ENCODE peak calls at places on chromosome 19, in eight cellular contexts. M is foreskin fibroblast; Q is cardiac fibroblast; D is GM10248; N is tibial artery; W is heart left ventricle; G is A549; A is CD4-positive, alpha-beta T cell. K is an unnamed sample.

GRCh38 chr19:40674291-40674690 is 16.2 kb downstream of the NUMBL start:
- DNase-seq in M (peak), Q (no peak), D (no peak), N (no peak), W (no peak), G (no peak), A (no peak), K (no peak)

GRCh38 chr19:39845621-39846175 is 481 bp downstream of the FBL start:
- DNase-seq in M (peak), Q (peak), D (no peak), N (no peak), W (no peak), G (no peak), A (no peak), K (no peak)

GRCh38 chr19:45667620-45668341 is at the start of gene GIPR:
- DNase-seq in M (peak), Q (peak), D (peak), N (no peak), W (peak), G (peak), A (no peak), K (peak)

GRCh38 chr19:15471639-15472101 is 7.3 kb upstream of the RASAL3 start:
- DNase-seq in M (no peak), Q (no peak), D (no peak), N (no peak), W (no peak), G (no peak), A (no peak), K (no peak)

GRCh38 chr19:19911150-19911549 is 10.4 kb downstream of the ZNF93 start:
- DNase-seq in M (no peak), Q (peak), D (no peak), N (no peak), W (no peak), G (no peak), A (no peak), K (no peak)

GRCh38 chr19:38514812-38515633 is 81.5 kb downstream of the RYR1 start:
- DNase-seq in M (peak), Q (peak), D (peak), N (peak), W (peak), G (peak), A (peak), K (no peak)

GRCh38 chr19:3507371-3508120 is 1.4 kb downstream of the FZR1 start:
- DNase-seq in M (peak), Q (peak), D (no peak), N (no peak), W (no peak), G (no peak), A (peak), K (no peak)

GRCh38 chr19:35166100-35167063 is 11.8 kb downstream of the FXYD5 start:
- DNase-seq in M (no peak), Q (no peak), D (no peak), N (no peak), W (no peak), G (no peak), A (no peak), K (no peak)

GRCh38 chr19:14081797-14082674 is 3.5 kb downstream of the C19orf67 start:
- DNase-seq in M (peak), Q (no peak), D (peak), N (no peak), W (peak), G (no peak), A (no peak), K (no peak)

GRCh38 chr19:34574704-34575103 is 93.1 kb downstream of the WTIP start:
- DNase-seq in M (no peak), Q (no peak), D (no peak), N (no peak), W (no peak), G (no peak), A (no peak), K (no peak)

GRCh38 chr19:56839665-56840451 is 668 bp downstream of the PEG3 start:
- DNase-seq in M (peak), Q (no peak), D (no peak), N (peak), W (peak), G (no peak), A (no peak), K (peak)

GRCh38 chr19:45924891-45925447 is 10.4 kb upstream of the NANOS2 start:
- DNase-seq in M (no peak), Q (no peak), D (no peak), N (no peak), W (no peak), G (no peak), A (no peak), K (no peak)

GRCh38 chr19:19261350-19262189 is 11.5 kb downstream of the TM6SF2 start:
- DNase-seq in M (no peak), Q (no peak), D (no peak), N (no peak), W (no peak), G (no peak), A (no peak), K (no peak)

GRCh38 chr19:55493650-55494171 is 5.5 kb downstream of the SSC5D start:
- DNase-seq in M (no peak), Q (no peak), D (no peak), N (no peak), W (no peak), G (no peak), A (no peak), K (no peak)

GRCh38 chr19:48714759-48715261 is 4.7 kb downstream of the MAMSTR start:
- DNase-seq in M (no peak), Q (no peak), D (no peak), N (no peak), W (no peak), G (no peak), A (no peak), K (no peak)

GRCh38 chr19:11418518-11419506 is at the start of gene RGL3:
- DNase-seq in M (peak), Q (no peak), D (no peak), N (peak), W (no peak), G (no peak), A (no peak), K (no peak)

GRCh38 chr19:8023371-8023770 is 17.9 kb upstream of the ELAVL1 start:
- DNase-seq in M (peak), Q (no peak), D (no peak), N (no peak), W (no peak), G (no peak), A (no peak), K (no peak)

GRCh38 chr19:58572818-58573657 is at the start of gene MZF1:
- DNase-seq in M (peak), Q (peak), D (peak), N (peak), W (peak), G (peak), A (peak), K (peak)

GRCh38 chr19:44848036-44848804 is 2.1 kb downstream of the NECTIN2 start:
- DNase-seq in M (peak), Q (peak), D (peak), N (no peak), W (peak), G (no peak), A (no peak), K (no peak)

GRCh38 chr19:16575282-16575681 is 3.1 kb upstream of the SLC35E1 start:
- DNase-seq in M (no peak), Q (no peak), D (no peak), N (no peak), W (no peak), G (no peak), A (no peak), K (no peak)

GRCh38 chr19:39780894-39781293 is 2.2 kb downstream of the LEUTX start:
- DNase-seq in M (no peak), Q (no peak), D (no peak), N (no peak), W (no peak), G (no peak), A (no peak), K (no peak)

GRCh38 chr19:21128901-21129698 is 12.7 kb upstream of the ZNF431 start:
- DNase-seq in M (no peak), Q (no peak), D (no peak), N (no peak), W (no peak), G (no peak), A (no peak), K (no peak)

GRCh38 chr19:37594064-37594981 is at the start of the genes ZNF540 and ZNF571:
- DNase-seq in M (peak), Q (peak), D (peak), N (peak), W (peak), G (peak), A (peak), K (peak)

GRCh38 chr19:17484520-17485180 is 14.3 kb downstream of the SLC27A1 start:
- DNase-seq in M (no peak), Q (no peak), D (no peak), N (no peak), W (no peak), G (no peak), A (no peak), K (no peak)

GRCh38 chr19:55044286-55044685 is 6.2 kb upstream of the GP6 start:
- DNase-seq in M (no peak), Q (no peak), D (no peak), N (no peak), W (no peak), G (no peak), A (no peak), K (no peak)

GRCh38 chr19:44278181-44278690 is 18.6 kb downstream of the ZNF233 start:
- DNase-seq in M (peak), Q (peak), D (no peak), N (no peak), W (no peak), G (no peak), A (no peak), K (no peak)

GRCh38 chr19:14146789-14147216 is 10.4 kb upstream of the ASF1B start:
- DNase-seq in M (peak), Q (peak), D (no peak), N (no peak), W (no peak), G (no peak), A (no peak), K (no peak)

GRCh38 chr19:47036233-47036651 is 12.2 kb downstream of the TMEM160 start:
- DNase-seq in M (peak), Q (no peak), D (no peak), N (no peak), W (no peak), G (peak), A (no peak), K (no peak)

GRCh38 chr19:27793128-27793643 is 1419.8 kb downstream of the UQCRFS1 start:
- DNase-seq in M (peak), Q (peak), D (peak), N (peak), W (peak), G (peak), A (peak), K (peak)

GRCh38 chr19:54266133-54266532 is 9.1 kb upstream of the LILRB5 start:
- DNase-seq in M (peak), Q (peak), D (peak), N (no peak), W (peak), G (peak), A (peak), K (peak)

GRCh38 chr19:55598034-55598433 is 1.3 kb downstream of the FIZ1 start:
- DNase-seq in M (no peak), Q (no peak), D (no peak), N (no peak), W (no peak), G (no peak), A (no peak), K (no peak)

GRCh38 chr19:36215276-36216171 is 618 bp downstream of the ZNF146 start:
- DNase-seq in M (peak), Q (peak), D (peak), N (no peak), W (no peak), G (peak), A (no peak), K (no peak)

GRCh38 chr19:36210497-36210896 is 4.0 kb downstream of the ZNF565 start:
- DNase-seq in M (peak), Q (peak), D (no peak), N (no peak), W (no peak), G (no peak), A (no peak), K (no peak)

GRCh38 chr19:36213793-36214387 is 575 bp downstream of the ZNF565 start:
- DNase-seq in M (no peak), Q (no peak), D (no peak), N (no peak), W (no peak), G (no peak), A (no peak), K (peak)

GRCh38 chr19:36212895-36213294 is 1.6 kb downstream of the ZNF565 start:
- DNase-seq in M (no peak), Q (no peak), D (no peak), N (no peak), W (no peak), G (no peak), A (no peak), K (no peak)

DNA sequence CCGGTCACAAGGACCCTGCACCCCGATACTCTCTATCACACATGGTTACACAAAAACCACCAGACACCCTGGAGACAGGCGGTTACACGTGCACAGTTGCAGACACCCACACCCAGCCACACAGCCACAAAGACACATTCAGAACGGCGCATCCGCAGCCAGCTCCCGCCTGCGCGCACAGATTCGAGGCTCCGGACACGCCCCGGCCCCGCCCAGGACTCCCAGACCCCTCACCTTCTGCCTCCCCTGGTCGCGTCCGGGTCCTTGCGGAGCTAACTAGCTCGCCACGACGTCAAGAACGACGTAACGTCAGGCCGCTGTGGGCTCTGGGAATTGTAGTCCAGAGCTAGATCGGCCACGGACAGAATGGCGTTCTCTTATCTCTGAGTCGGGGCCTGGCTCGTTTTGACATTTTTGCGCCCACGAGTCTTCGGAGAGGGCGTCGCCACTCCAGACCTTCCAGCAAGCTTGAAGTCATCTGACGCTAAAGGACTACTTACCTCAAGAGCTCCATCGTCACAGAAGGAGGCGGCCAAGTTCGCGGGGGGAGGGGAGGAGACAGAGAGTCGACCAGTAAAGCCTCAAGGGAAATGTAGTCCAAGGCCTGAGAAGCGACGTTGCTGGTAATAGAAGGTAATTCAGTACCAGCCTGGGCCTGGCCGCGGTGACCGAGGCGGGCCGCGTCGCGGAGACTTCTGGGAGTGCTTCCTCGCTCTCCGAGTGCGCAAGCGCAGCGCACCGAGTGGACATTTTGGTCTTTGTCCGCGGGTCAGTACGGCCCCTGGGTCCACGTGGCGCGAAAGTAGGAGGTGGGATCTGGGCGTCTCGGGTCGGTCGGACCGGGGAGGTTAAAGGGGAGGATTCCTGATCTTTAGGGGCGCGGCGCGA is at the start of the genes ZNF146 and ZNF565:
- DNase-seq in M (peak), Q (peak), D (peak), N (peak), W (peak), G (peak), A (peak), K (peak)
- TF ChIP-seq CTCF in M (no peak), Q (no peak), D (no peak), N (peak), W (no peak), G (no peak), A (no peak), K (no peak)

GRCh38 chr19:33438016-33438671 is 64.6 kb downstream of the CEBPG start:
- DNase-seq in M (peak), Q (no peak), D (no peak), N (no peak), W (peak), G (no peak), A (no peak), K (peak)
- TF ChIP-seq CTCF in M (no peak), Q (peak), D (no peak), N (no peak), W (no peak), G (no peak), A (no peak), K (no peak)

DNA sequence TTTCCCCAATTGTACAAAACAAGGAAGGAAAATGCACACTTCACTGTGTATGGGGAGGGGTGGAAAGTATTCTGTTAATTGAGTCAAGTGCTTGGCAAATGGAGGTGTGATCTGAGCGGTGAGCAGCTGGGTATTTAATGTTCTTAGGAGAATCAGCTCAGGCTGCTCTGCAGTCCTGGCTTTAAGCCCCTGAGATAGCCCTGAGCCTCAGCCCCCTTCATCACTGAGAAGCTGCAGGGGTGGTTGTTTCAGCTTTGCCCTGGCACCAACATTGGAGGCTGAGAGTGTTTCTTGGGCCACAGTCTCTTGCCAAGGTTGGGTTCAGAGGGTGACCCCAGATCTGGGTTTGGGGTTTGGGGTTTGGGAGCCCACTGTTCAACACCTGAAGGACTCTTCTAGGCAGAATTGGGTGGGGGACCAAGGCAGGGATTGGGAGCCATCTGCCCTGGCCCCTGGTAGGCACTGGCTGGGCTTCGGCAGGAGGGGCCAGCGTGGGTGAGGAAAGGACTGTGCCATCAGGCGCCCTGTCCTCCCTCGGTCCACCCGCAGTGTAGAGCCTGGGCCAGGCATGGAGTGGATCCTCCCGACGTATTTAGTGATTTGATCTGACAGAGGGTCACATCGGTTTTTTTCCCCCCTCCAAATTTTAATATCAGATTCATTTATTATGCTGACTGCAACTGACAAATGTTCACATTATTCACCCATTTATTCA is 66.7 kb upstream of the ZNF536 start:
- DNase-seq in M (no peak), Q (no peak), D (no peak), N (no peak), W (no peak), G (no peak), A (no peak), K (no peak)
- TF ChIP-seq CTCF in M (no peak), Q (no peak), D (no peak), N (no peak), W (no peak), G (no peak), A (no peak), K (no peak)

GRCh38 chr19:41888926-41889325 is 5.9 kb downstream of the ARHGEF1 start:
- DNase-seq in M (no peak), Q (no peak), D (no peak), N (no peak), W (no peak), G (no peak), A (no peak), K (no peak)
- TF ChIP-seq CTCF in M (no peak), Q (no peak), D (no peak), N (no peak), W (no peak), G (no peak), A (no peak), K (no peak)

GRCh38 chr19:13005861-13006370 is 10.6 kb downstream of the NFIX start:
- DNase-seq in M (no peak), Q (no peak), D (no peak), N (no peak), W (no peak), G (no peak), A (no peak), K (no peak)
- TF ChIP-seq CTCF in M (no peak), Q (no peak), D (no peak), N (no peak), W (no peak), G (no peak), A (no peak), K (no peak)

DNA sequence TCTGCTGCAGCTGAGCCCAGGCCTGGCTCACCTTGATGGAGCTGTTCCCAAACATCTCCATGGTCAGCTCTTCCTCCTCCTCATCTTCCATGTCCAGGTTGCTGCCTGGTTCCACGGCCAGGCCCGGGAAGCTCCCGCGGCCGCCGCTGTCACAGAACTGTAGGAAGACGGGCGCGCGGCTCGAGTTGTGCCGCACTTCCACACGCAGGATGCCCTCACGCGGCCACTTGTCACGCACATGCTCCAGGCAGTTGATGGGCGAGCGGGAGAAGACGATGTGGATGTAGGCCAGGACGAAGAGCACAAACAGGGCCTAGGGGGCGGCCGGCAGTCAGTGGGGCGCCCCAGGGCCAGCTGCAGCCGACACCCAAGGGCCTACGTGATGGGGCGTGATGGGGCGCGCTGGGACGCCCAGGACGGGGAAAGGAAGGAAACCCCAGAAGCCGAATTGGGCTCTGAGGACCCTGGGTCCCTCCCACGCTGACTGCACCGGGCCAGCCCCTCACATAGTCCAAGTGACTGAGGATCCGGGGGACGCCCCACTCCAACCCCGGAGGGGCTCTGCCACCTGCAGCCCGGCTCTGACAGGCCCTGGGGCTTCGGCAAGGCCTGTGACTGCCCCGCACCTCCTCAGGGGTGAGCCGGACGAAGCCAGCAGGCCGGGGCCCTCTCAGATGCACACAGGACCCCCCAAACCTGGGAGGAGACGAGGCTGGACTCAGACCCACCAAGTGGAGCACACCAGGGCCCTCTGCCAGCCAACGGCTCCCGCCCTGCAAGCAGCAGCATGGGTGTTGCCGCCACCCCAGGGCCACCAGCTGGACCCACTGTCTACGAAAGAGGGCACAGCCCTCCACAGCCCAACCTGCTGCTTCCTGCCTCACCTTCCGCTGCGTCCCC is 6.5 kb downstream of the TMEM259 start:
- DNase-seq in M (no peak), Q (no peak), D (no peak), N (no peak), W (no peak), G (no peak), A (no peak), K (no peak)
- TF ChIP-seq CTCF in M (no peak), Q (no peak), D (no peak), N (no peak), W (no peak), G (no peak), A (no peak), K (no peak)

GRCh38 chr19:10402441-10403038 is 802 bp downstream of the CDC37 start:
- DNase-seq in M (peak), Q (peak), D (no peak), N (no peak), W (peak), G (no peak), A (no peak), K (no peak)
- TF ChIP-seq CTCF in M (no peak), Q (no peak), D (no peak), N (no peak), W (no peak), G (no peak), A (no peak), K (no peak)

GRCh38 chr19:50607874-50608785 is 31.6 kb downstream of the SYT3 start:
- DNase-seq in M (peak), Q (peak), D (peak), N (no peak), W (peak), G (peak), A (peak), K (peak)
- TF ChIP-seq CTCF in M (no peak), Q (peak), D (peak), N (no peak), W (peak), G (peak), A (no peak), K (peak)